ENCODE peak calls at places on chromosomes 4 and X, in nine cellular contexts. One of them, this sample, is unnamed.

GRCh38 chr4:7075962-7076693 is 8.3 kb upstream of the GRPEL1 start:
- DNase-seq in skeletal muscle cell: no peak
- DNase-seq in CD4-positive, alpha-beta memory T cell: no peak
- DNase-seq in neuronal stem cell: no peak
- DNase-seq in heart left ventricle: no peak
- DNase-seq in HEK293T: no peak
- DNase-seq in suprapubic skin: no peak
- DNase-seq in AG08395: peak; percentile 48
- DNase-seq in fibroblast of the aortic adventitia: no peak
- DNase-seq in this sample: no peak

GRCh38 chr4:180695851-180696250 is 1547.4 kb upstream of the TENM3 start:
- DNase-seq in suprapubic skin: no peak
- DNase-seq in CD4-positive, alpha-beta memory T cell: no peak
- DNase-seq in neuronal stem cell: no peak
- DNase-seq in HEK293T: no peak
- DNase-seq in skeletal muscle cell: peak; percentile 34
- DNase-seq in heart left ventricle: no peak
- DNase-seq in AG08395: no peak
- DNase-seq in fibroblast of the aortic adventitia: peak; percentile 0
- DNase-seq in this sample: no peak

GRCh38 chr4:84894621-84895020 is 71.9 kb downstream of the WDFY3 start:
- DNase-seq in fibroblast of the aortic adventitia: no peak
- DNase-seq in CD4-positive, alpha-beta memory T cell: no peak
- DNase-seq in HEK293T: no peak
- DNase-seq in neuronal stem cell: no peak
- DNase-seq in skeletal muscle cell: no peak
- DNase-seq in AG08395: no peak
- DNase-seq in suprapubic skin: no peak
- DNase-seq in heart left ventricle: no peak
- DNase-seq in this sample: no peak

GRCh38 chr4:124710253-124710849 is 2.2 kb downstream of the ANKRD50 start:
- DNase-seq in fibroblast of the aortic adventitia: peak; percentile 34
- DNase-seq in CD4-positive, alpha-beta memory T cell: no peak
- DNase-seq in AG08395: no peak
- DNase-seq in heart left ventricle: no peak
- DNase-seq in skeletal muscle cell: no peak
- DNase-seq in suprapubic skin: no peak
- DNase-seq in HEK293T: peak; percentile 6
- DNase-seq in neuronal stem cell: no peak
- DNase-seq in this sample: no peak

GRCh38 chr4:13427599-13428325 is 56.4 kb downstream of the RAB28 start:
- DNase-seq in CD4-positive, alpha-beta memory T cell: no peak
- DNase-seq in AG08395: no peak
- DNase-seq in heart left ventricle: no peak
- DNase-seq in fibroblast of the aortic adventitia: no peak
- DNase-seq in suprapubic skin: no peak
- DNase-seq in neuronal stem cell: no peak
- DNase-seq in skeletal muscle cell: no peak
- DNase-seq in HEK293T: no peak
- DNase-seq in this sample: no peak

GRCh38 chr4:36004231-36004851 is 240.0 kb downstream of the ARAP2 start:
- DNase-seq in suprapubic skin: no peak
- DNase-seq in neuronal stem cell: no peak
- DNase-seq in fibroblast of the aortic adventitia: no peak
- DNase-seq in AG08395: no peak
- DNase-seq in HEK293T: no peak
- DNase-seq in heart left ventricle: no peak
- DNase-seq in skeletal muscle cell: no peak
- DNase-seq in CD4-positive, alpha-beta memory T cell: no peak
- DNase-seq in this sample: no peak

GRCh38 chrX:19907794-19908193 is 20.4 kb upstream of the SH3KBP1 start:
- DNase-seq in skeletal muscle cell: no peak
- DNase-seq in heart left ventricle: no peak
- DNase-seq in AG08395: no peak
- DNase-seq in fibroblast of the aortic adventitia: no peak
- DNase-seq in HEK293T: no peak
- DNase-seq in neuronal stem cell: no peak
- DNase-seq in suprapubic skin: no peak
- DNase-seq in CD4-positive, alpha-beta memory T cell: no peak
- DNase-seq in this sample: no peak

GRCh38 chrX:101287402-101287801 is 3.7 kb downstream of the TAF7L start:
- DNase-seq in CD4-positive, alpha-beta memory T cell: peak; percentile 26
- DNase-seq in AG08395: peak; percentile 47
- DNase-seq in heart left ventricle: no peak
- DNase-seq in neuronal stem cell: peak; percentile 12
- DNase-seq in skeletal muscle cell: no peak
- DNase-seq in HEK293T: peak; percentile 45
- DNase-seq in suprapubic skin: no peak
- DNase-seq in fibroblast of the aortic adventitia: peak; percentile 65
- DNase-seq in this sample: peak; percentile 62

GRCh38 chrX:15146515-15146914 is 123.4 kb downstream of the ASB9 start:
- DNase-seq in skeletal muscle cell: no peak
- DNase-seq in HEK293T: peak; percentile 45
- DNase-seq in fibroblast of the aortic adventitia: peak; percentile 9
- DNase-seq in CD4-positive, alpha-beta memory T cell: no peak
- DNase-seq in heart left ventricle: no peak
- DNase-seq in suprapubic skin: no peak
- DNase-seq in neuronal stem cell: no peak
- DNase-seq in AG08395: no peak
- DNase-seq in this sample: peak; percentile 74

GRCh38 chr4:9762823-9763475 is 18.5 kb upstream of the DRD5 start:
- DNase-seq in CD4-positive, alpha-beta memory T cell: peak; percentile 9
- DNase-seq in HEK293T: peak; percentile 46
- DNase-seq in suprapubic skin: no peak
- DNase-seq in skeletal muscle cell: peak; percentile 13
- DNase-seq in fibroblast of the aortic adventitia: peak; percentile 74
- DNase-seq in neuronal stem cell: peak; percentile 76
- DNase-seq in AG08395: peak; percentile 74
- DNase-seq in heart left ventricle: no peak
- DNase-seq in this sample: peak; percentile 61

GRCh38 chr4:5916229-5916628 is 23.3 kb upstream of the CRMP1 start:
- DNase-seq in AG08395: no peak
- DNase-seq in fibroblast of the aortic adventitia: no peak
- DNase-seq in HEK293T: no peak
- DNase-seq in heart left ventricle: no peak
- DNase-seq in suprapubic skin: no peak
- DNase-seq in CD4-positive, alpha-beta memory T cell: no peak
- DNase-seq in neuronal stem cell: no peak
- DNase-seq in skeletal muscle cell: no peak
- DNase-seq in this sample: no peak

GRCh38 chr4:81589191-81589720 is 117.5 kb upstream of the RASGEF1B start:
- DNase-seq in fibroblast of the aortic adventitia: no peak
- DNase-seq in skeletal muscle cell: no peak
- DNase-seq in neuronal stem cell: no peak
- DNase-seq in heart left ventricle: no peak
- DNase-seq in HEK293T: no peak
- DNase-seq in AG08395: no peak
- DNase-seq in CD4-positive, alpha-beta memory T cell: no peak
- DNase-seq in suprapubic skin: no peak
- DNase-seq in this sample: no peak

GRCh38 chr4:88418411-88418810 is 38.5 kb upstream of the HERC5 start:
- DNase-seq in neuronal stem cell: no peak
- DNase-seq in CD4-positive, alpha-beta memory T cell: no peak
- DNase-seq in AG08395: no peak
- DNase-seq in HEK293T: no peak
- DNase-seq in heart left ventricle: no peak
- DNase-seq in skeletal muscle cell: no peak
- DNase-seq in suprapubic skin: no peak
- DNase-seq in fibroblast of the aortic adventitia: no peak
- DNase-seq in this sample: no peak

GRCh38 chr4:73777612-73778011 is 37.2 kb downstream of the CXCL8 start:
- DNase-seq in suprapubic skin: no peak
- DNase-seq in HEK293T: no peak
- DNase-seq in fibroblast of the aortic adventitia: peak; percentile 25
- DNase-seq in skeletal muscle cell: peak; percentile 32
- DNase-seq in neuronal stem cell: no peak
- DNase-seq in AG08395: peak; percentile 21
- DNase-seq in CD4-positive, alpha-beta memory T cell: no peak
- DNase-seq in heart left ventricle: no peak
- DNase-seq in this sample: no peak

GRCh38 chr4:145663194-145663593 is 16.8 kb upstream of the C4orf51 start:
- DNase-seq in HEK293T: no peak
- DNase-seq in neuronal stem cell: no peak
- DNase-seq in heart left ventricle: no peak
- DNase-seq in AG08395: no peak
- DNase-seq in CD4-positive, alpha-beta memory T cell: no peak
- DNase-seq in suprapubic skin: no peak
- DNase-seq in fibroblast of the aortic adventitia: peak; percentile 22
- DNase-seq in skeletal muscle cell: no peak
- DNase-seq in this sample: no peak

This sample was measured in HAP-1.